ENCODE peak calls at places on chromosomes 4 and X, in seven cellular contexts. L, S, E, T, Q, Z and P are unnamed samples.

GRCh38 chr4:148634476-148634875 is 192.3 kb upstream of the NR3C2 start:
- DNase-seq in L (no peak), S (no peak), E (no peak), T (peak; percentile 6), Q (no peak), Z (no peak), P (no peak)

GRCh38 chr4:140754918-140755810 is 1.0 kb downstream of the TBC1D9 start:
- DNase-seq in L (no peak), S (no peak), E (no peak), T (peak; percentile 24), Q (no peak), Z (no peak), P (no peak)

GRCh38 chr4:60590116-60590515 is 610.0 kb upstream of the ADGRL3 start:
- DNase-seq in L (no peak), S (no peak), E (no peak), T (no peak), Q (no peak), Z (no peak), P (no peak)

GRCh38 chrX:34884693-34885277 is 57.8 kb upstream of the FAM47B start:
- DNase-seq in L (no peak), S (no peak), E (no peak), T (peak; percentile 90), Q (no peak), Z (no peak), P (no peak)

GRCh38 chr4:25401066-25401465 is 24.0 kb downstream of the ANAPC4 start:
- DNase-seq in L (no peak), S (no peak), E (no peak), T (peak; percentile 55), Q (no peak), Z (no peak), P (no peak)

GRCh38 chr4:153267013-153267412 is 62.8 kb downstream of the TRIM2 start:
- DNase-seq in L (no peak), S (no peak), E (no peak), T (peak; percentile 82), Q (no peak), Z (no peak), P (no peak)

GRCh38 chr4:177182728-177183127 is 126.9 kb upstream of the NEIL3 start:
- DNase-seq in L (no peak), S (no peak), E (no peak), T (no peak), Q (no peak), Z (no peak), P (no peak)

GRCh38 chr4:2087170-2087569 is 28.0 kb downstream of the NAT8L start:
- DNase-seq in L (no peak), S (no peak), E (no peak), T (peak; percentile 7), Q (no peak), Z (no peak), P (no peak)

GRCh38 chr4:178599521-178599920 is 1157.3 kb upstream of the AGA start:
- DNase-seq in L (no peak), S (no peak), E (no peak), T (no peak), Q (no peak), Z (no peak), P (no peak)

GRCh38 chr4:156241896-156242295 is 288.2 kb upstream of the CTSO start:
- DNase-seq in L (no peak), S (no peak), E (no peak), T (no peak), Q (no peak), Z (no peak), P (no peak)

GRCh38 chr4:156496797-156497196 is 474.8 kb downstream of the PDGFC start:
- DNase-seq in L (no peak), S (no peak), E (no peak), T (peak; percentile 42), Q (peak; percentile 91), Z (no peak), P (no peak)